ENCODE peak calls at places on chromosome 9, in four cellular contexts. Q is PC-3, W is brain microvascular endothelial cell, T is BJ. O is an unnamed sample.
A peak's percentile ranks its signal among the peaks of the same experiment; 100 is the strongest.

GRCh38 chr9:98900725-98901124 is 43.0 kb upstream of the COL15A1 start:
- DNase-seq in W (no peak), Q (no peak), T (no peak), O (no peak)

GRCh38 chr9:1918642-1919041 is 96.5 kb upstream of the SMARCA2 start:
- DNase-seq in T (no peak), W (no peak), Q (no peak), O (no peak)

GRCh38 chr9:85223506-85224108 is 518.1 kb downstream of the AGTPBP1 start:
- DNase-seq in W (no peak), Q (no peak), T (no peak), O (peak; percentile 72)

GRCh38 chr9:127398715-127399400 is 1.9 kb downstream of the SLC2A8 start:
- DNase-seq in Q (no peak), T (no peak), W (no peak), O (no peak)

GRCh38 chr9:100309992-100310391 is 42.8 kb downstream of the TEX10 start:
- DNase-seq in Q (no peak), W (peak; percentile 6), T (peak; percentile 44), O (no peak)

GRCh38 chr9:36037580-36038169 is 962 bp downstream of the RECK start:
- DNase-seq in Q (no peak), W (no peak), T (no peak), O (no peak)

GRCh38 chr9:99866398-99866797 is 40.1 kb upstream of the STX17 start:
- DNase-seq in Q (no peak), T (no peak), W (no peak), O (no peak)

GRCh38 chr9:84490206-84490605 is 149.6 kb upstream of the SLC28A3 start:
- DNase-seq in Q (no peak), T (no peak), W (no peak), O (no peak)

GRCh38 chr9:32705059-32705458 is 69.6 kb upstream of the TAF1L start:
- DNase-seq in W (peak; percentile 14), T (no peak), Q (peak; percentile 61), O (peak; percentile 47)

GRCh38 chr9:88092699-88093359 is 45.4 kb downstream of the SPATA31C2 start:
- DNase-seq in W (no peak), T (no peak), Q (no peak), O (no peak)

GRCh38 chr9:37210737-37211523 is 90.6 kb downstream of the ZCCHC7 start:
- DNase-seq in T (no peak), Q (no peak), W (no peak), O (no peak)

GRCh38 chr9:38047301-38048251 is 21.5 kb downstream of the SHB start:
- DNase-seq in T (no peak), Q (peak; percentile 96), W (peak; percentile 93), O (peak; percentile 89)

GRCh38 chr9:107813287-107813686 is 323.7 kb upstream of the KLF4 start:
- DNase-seq in Q (no peak), W (no peak), T (no peak), O (no peak)

GRCh38 chr9:107810493-107810931 is 320.9 kb upstream of the KLF4 start:
- DNase-seq in W (no peak), Q (peak; percentile 29), T (no peak), O (no peak)

GRCh38 chr9:107819772-107820171 is 330.2 kb upstream of the KLF4 start:
- DNase-seq in T (no peak), Q (no peak), W (no peak), O (no peak)

GRCh38 chr9:107816187-107817021 is 326.8 kb upstream of the KLF4 start:
- DNase-seq in Q (no peak), W (no peak), T (no peak), O (no peak)

DNA sequence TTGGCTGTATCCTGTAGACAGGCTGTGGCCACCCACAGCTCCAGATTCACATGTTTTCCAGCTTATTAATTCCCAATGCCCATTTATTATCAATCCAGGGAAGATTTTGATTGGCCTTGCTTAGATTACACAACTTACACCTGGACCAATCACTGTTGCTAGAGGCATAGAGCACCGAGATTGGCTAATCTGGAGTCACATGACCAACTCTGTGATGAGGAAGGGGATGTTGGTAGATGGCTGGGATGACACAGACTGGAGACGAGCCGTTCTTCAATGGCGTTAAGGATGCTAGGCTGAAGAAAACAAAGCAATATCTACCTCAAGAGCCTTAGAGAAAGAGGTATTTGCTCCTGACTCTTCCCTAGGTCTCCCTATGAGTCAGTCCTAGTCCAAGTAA is 326.2 kb upstream of the KLF4 start:
- DNase-seq in Q (no peak), T (no peak), W (no peak), O (no peak)
- H3K27me3 ChIP-seq in Q (no peaks in the 10 kb centered on the region), T (no peaks in the 10 kb centered on the region), W (no peaks in the 10 kb centered on the region), O (no peaks in the 10 kb centered on the region)

GRCh38 chr9:23117621-23118020 is 671.0 kb downstream of the DMRTA1 start:
- DNase-seq in Q (peak; percentile 39), T (no peak), W (peak; percentile 2), O (peak; percentile 69)

GRCh38 chr9:23120630-23121029 is 674.0 kb downstream of the DMRTA1 start:
- DNase-seq in T (no peak), Q (no peak), W (no peak), O (no peak)

DNA sequence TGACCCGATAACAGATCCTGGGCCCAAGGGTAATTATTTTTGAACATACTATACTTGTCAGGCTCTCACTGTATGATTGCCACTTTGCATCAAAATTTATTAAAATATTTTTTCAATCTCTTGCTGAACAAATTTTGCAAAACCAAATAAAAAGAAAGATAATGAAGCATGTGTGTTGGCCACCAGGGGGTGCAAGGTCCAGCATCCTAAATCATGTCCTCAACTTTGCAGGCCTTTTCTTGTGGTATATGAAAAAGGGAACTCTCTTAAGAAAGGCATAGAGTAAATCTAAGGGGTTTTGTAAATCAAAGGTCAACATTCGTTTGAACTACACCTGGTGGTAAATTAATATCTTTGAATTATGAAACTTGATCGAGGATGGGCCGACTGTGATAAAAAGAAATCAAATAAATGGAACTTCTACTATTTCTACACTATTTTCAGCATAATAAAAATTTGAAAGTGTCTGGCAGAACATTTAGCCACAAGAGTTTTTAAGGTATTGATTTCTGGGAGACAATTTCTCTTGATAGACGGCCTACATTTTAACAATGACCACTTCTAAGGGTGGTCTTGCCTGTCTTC is 676.5 kb downstream of the DMRTA1 start:
- DNase-seq in W (peak; percentile 4), T (no peak), Q (peak; percentile 52), O (peak; percentile 49)
- TF ChIP-seq CTCF in W (peak; percentile 75), T (peak; percentile 35), Q (peak; percentile 78), O (peak; percentile 59)

GRCh38 chr9:124000784-124001444 is 10.7 kb upstream of the LHX2 start:
- DNase-seq in T (no peak), Q (no peak), W (no peak), O (no peak)
- H3K27me3 ChIP-seq in T (peaks cover 70% of the 10 kb centered on the region), Q (peaks cover 93% of the 10 kb centered on the region), W (peaks cover 92% of the 10 kb centered on the region), O (peaks cover 74% of the 10 kb centered on the region)

GRCh38 chr9:112887377-112887776 is 3.3 kb downstream of the SLC46A2 start:
- DNase-seq in W (no peak), T (no peak), Q (no peak), O (no peak)
- TF ChIP-seq CTCF in W (peak; percentile 24), T (no peak), Q (peak; percentile 47), O (no peak)

GRCh38 chr9:132723809-132724208 is 53.5 kb downstream of the GTF3C4 start:
- DNase-seq in T (no peak), W (no peak), Q (no peak), O (no peak)
- H3K27me3 ChIP-seq in T (peaks cover 8% of the 10 kb centered on the region), W (peaks cover 2% of the 10 kb centered on the region), Q (no peaks in the 10 kb centered on the region), O (no peaks in the 10 kb centered on the region)

DNA sequence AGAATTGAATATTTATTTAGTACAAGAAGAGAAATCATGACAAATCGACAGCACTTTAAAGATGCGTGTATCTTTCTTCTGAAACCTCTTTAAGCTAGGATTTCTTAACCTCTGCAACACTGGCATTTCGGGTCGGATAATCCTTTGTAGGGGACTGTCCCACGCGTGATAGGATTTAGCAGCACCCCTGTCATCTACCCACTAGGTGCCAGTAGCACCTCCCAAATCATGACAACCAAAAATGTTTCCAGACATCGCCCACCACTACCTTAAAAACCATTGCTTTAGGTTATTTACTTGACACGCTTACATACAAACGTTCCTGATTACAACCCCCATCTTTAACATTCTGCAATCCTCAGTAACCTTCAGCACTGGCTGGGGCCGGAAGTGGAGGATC is 223.1 kb downstream of the TRIM32 start:
- DNase-seq in Q (peak; percentile 2), T (no peak), W (no peak), O (no peak)
- TF ChIP-seq CTCF in Q (peak; percentile 20), T (no peak), W (no peak), O (no peak)

GRCh38 chr9:70580593-70581195 is 166.2 kb upstream of the KLF9 start:
- DNase-seq in W (no peak), Q (no peak), T (no peak), O (no peak)

GRCh38 chr9:70576121-70576520 is 161.7 kb upstream of the KLF9 start:
- DNase-seq in T (no peak), W (no peak), Q (no peak), O (no peak)

GRCh38 chr9:70579686-70580085 is 165.2 kb upstream of the KLF9 start:
- DNase-seq in T (no peak), W (no peak), Q (no peak), O (no peak)

GRCh38 chr9:70577671-70578070 is 163.2 kb upstream of the KLF9 start:
- DNase-seq in Q (no peak), T (no peak), W (no peak), O (no peak)

DNA sequence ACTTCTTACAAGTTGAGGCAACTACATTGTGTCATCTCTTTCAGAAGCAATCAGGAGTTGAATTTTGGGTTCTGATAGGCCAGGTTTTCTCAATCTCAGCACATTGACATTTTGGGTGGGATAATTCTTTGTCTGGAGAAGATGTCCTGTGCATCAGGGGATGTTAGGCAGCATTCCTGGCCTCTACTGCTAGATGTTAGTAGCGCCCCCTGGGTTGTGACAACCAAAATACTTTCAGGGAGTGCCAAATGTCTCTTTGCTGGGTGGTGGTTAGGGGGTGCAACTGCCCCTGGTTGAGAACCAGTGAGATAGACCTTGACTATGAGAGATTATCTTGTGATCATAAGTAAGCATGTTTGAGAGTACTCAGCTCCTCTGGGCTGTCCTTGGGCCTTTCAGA is 164.3 kb upstream of the KLF9 start:
- DNase-seq in Q (no peak), T (no peak), W (no peak), O (no peak)
- H3K27me3 ChIP-seq in Q (no peaks in the 10 kb centered on the region), T (no peaks in the 10 kb centered on the region), W (no peaks in the 10 kb centered on the region), O (peaks cover 3% of the 10 kb centered on the region)

DNA sequence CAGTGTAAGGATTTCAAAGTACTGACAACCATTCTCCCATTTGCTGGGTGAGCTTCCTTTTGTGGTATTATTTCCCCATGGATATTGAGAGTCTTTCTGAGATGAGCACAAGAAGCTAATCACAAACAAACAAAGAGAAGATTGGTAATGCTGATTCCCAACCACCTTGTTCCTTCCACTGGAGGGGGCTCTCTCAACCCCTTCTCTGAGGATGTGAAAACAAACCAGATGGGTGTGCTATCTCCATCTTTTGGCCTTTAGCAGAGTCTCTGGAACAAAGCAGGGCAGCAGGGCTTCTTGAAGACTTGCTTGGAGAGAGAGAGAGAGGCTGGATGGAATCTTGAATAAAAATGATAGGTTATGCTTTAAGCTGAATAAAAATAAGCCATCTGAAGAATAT is 576.7 kb upstream of the ZNF462 start:
- DNase-seq in Q (peak; percentile 51), T (no peak), W (no peak), O (peak; percentile 35)
- TF ChIP-seq CTCF in Q (peak; percentile 64), T (peak; percentile 14), W (peak; percentile 64), O (peak; percentile 20)

O was measured in bronchial epithelial cell.